ENCODE peak calls at places on chromosomes 4 and X, in eight cellular contexts. L, W, K, C, U, S, V and I are unnamed samples. For H3K9me3, the result is how much of the 10 kb centered on the place peaks cover.

GRCh38 chr4:80202784-80203553 is 5.7 kb downstream of the PRDM8 start:
- DNase-seq in W (peak), K (peak), V (peak), U (no peak), C (peak), S (peak), L (peak), I (no peak)

GRCh38 chr4:46645092-46645491 is 255.2 kb upstream of the GABRA2 start:
- DNase-seq in L (no peak), W (no peak), V (no peak), C (no peak), U (no peak), K (no peak), S (no peak), I (no peak)

GRCh38 chr4:76061977-76062376 is 12.5 kb upstream of the ART3 start:
- DNase-seq in V (no peak), K (no peak), W (no peak), L (no peak), S (no peak), C (no peak), U (no peak), I (no peak)

GRCh38 chrX:63275127-63275526 is 76.0 kb downstream of the SPIN4 start:
- DNase-seq in C (no peak), V (peak), U (peak), K (no peak), L (peak), W (no peak), S (no peak), I (no peak)

GRCh38 chrX:129694805-129695204 is 40.0 kb upstream of the APLN start:
- DNase-seq in K (no peak), C (no peak), S (no peak), W (no peak), V (no peak), U (no peak), L (no peak), I (no peak)

GRCh38 chr4:76234679-76235044 is 16.9 kb upstream of the FAM47E start:
- DNase-seq in V (no peak), W (no peak), K (no peak), S (no peak), U (no peak), C (no peak), L (no peak), I (no peak)

GRCh38 chr4:89307446-89308160 is at the start of gene GPRIN3:
- DNase-seq in W (peak), V (peak), C (peak), L (peak), U (no peak), S (peak), K (peak), I (peak)

GRCh38 chr4:6562931-6563901 is 11.8 kb upstream of the MAN2B2 start:
- DNase-seq in C (peak), V (no peak), K (no peak), L (no peak), W (no peak), U (peak), S (no peak), I (no peak)

GRCh38 chr4:186932196-186932595 is 208.5 kb upstream of the FAT1 start:
- DNase-seq in C (no peak), S (no peak), L (no peak), U (no peak), V (no peak), K (no peak), W (no peak), I (no peak)

GRCh38 chr4:98448923-98449322 is 187.7 kb downstream of the RAP1GDS1 start:
- DNase-seq in W (no peak), C (no peak), U (no peak), S (peak), L (no peak), K (no peak), V (no peak), I (no peak)

GRCh38 chrX:122196338-122196737 is 987.7 kb upstream of the GRIA3 start:
- DNase-seq in L (peak), V (no peak), C (no peak), W (no peak), S (no peak), K (no peak), U (no peak), I (no peak)

GRCh38 chr4:37533286-37534033 is 152.7 kb downstream of the RELL1 start:
- DNase-seq in U (peak), K (no peak), V (no peak), S (no peak), W (no peak), C (no peak), L (no peak), I (no peak)

GRCh38 chrX:123468481-123468880 is 264.4 kb downstream of the THOC2 start:
- DNase-seq in C (no peak), L (no peak), K (no peak), V (no peak), W (no peak), U (no peak), S (no peak), I (no peak)

GRCh38 chr4:184978211-184978610 is 40.1 kb upstream of the HELT start:
- DNase-seq in S (no peak), C (no peak), K (no peak), U (no peak), L (no peak), V (peak), W (no peak), I (no peak)

GRCh38 chr4:57639566-57640328 is 529.6 kb upstream of the IGFBP7 start:
- DNase-seq in W (no peak), L (peak), V (no peak), K (no peak), S (no peak), U (no peak), C (no peak), I (no peak)

GRCh38 chrX:17591741-17592110 is 145.6 kb upstream of the SCML1 start:
- DNase-seq in V (no peak), S (no peak), K (no peak), U (peak), L (no peak), W (no peak), C (no peak), I (no peak)

GRCh38 chr4:141275834-141276233 is 55.1 kb downstream of the ZNF330 start:
- DNase-seq in C (no peak), V (no peak), L (no peak), W (no peak), S (no peak), U (peak), K (no peak), I (no peak)

GRCh38 chr4:136690363-136690762 is 841.9 kb downstream of the PCDH18 start:
- DNase-seq in S (no peak), C (no peak), L (no peak), W (no peak), V (no peak), U (peak), K (no peak), I (no peak)

GRCh38 chrX:130793966-130794365 is 109.0 kb downstream of the ENOX2 start:
- DNase-seq in W (no peak), C (no peak), U (peak), K (no peak), L (no peak), S (no peak), V (peak), I (no peak)

GRCh38 chrX:18640686-18641085 is 31.2 kb downstream of the RS1 start:
- DNase-seq in K (no peak), L (peak), C (no peak), S (no peak), W (no peak), U (no peak), V (no peak), I (no peak)

GRCh38 chr4:132001542-132001941 is 1147.6 kb upstream of the PCDH10 start:
- DNase-seq in W (no peak), K (no peak), S (no peak), U (peak), V (no peak), L (no peak), C (no peak), I (no peak)

GRCh38 chr4:172982151-172982590 is 186.4 kb upstream of the GALNT7 start:
- DNase-seq in C (no peak), S (no peak), U (peak), K (no peak), W (no peak), L (no peak), V (no peak), I (peak)

GRCh38 chrX:68895339-68896250 is 66.8 kb downstream of the EFNB1 start:
- DNase-seq in S (no peak), U (peak), K (no peak), L (no peak), V (peak), W (no peak), C (no peak), I (peak)

GRCh38 chr4:159496248-159496647 is 393.4 kb downstream of the RAPGEF2 start:
- DNase-seq in V (no peak), L (no peak), U (no peak), S (no peak), K (no peak), W (no peak), C (no peak), I (no peak)

GRCh38 chr4:8843597-8843996 is 28.0 kb downstream of the HMX1 start:
- DNase-seq in U (no peak), K (no peak), C (no peak), L (no peak), V (no peak), W (no peak), S (no peak), I (no peak)

GRCh38 chrX:13750812-13751211 is 16.3 kb downstream of the OFD1 start:
- DNase-seq in W (no peak), C (no peak), L (no peak), K (no peak), U (no peak), S (no peak), V (no peak), I (no peak)

GRCh38 chr4:4836044-4836443 is 23.4 kb upstream of the MSX1 start:
- DNase-seq in V (no peak), U (no peak), L (no peak), C (no peak), W (peak), K (no peak), S (no peak), I (no peak)

GRCh38 chr4:150209140-150209829 is 131.0 kb downstream of the DCLK2 start:
- DNase-seq in U (peak), V (peak), C (no peak), L (peak), S (no peak), W (peak), K (no peak), I (peak)

GRCh38 chr4:173666-174314 is 49.5 kb downstream of the ZNF718 start:
- DNase-seq in K (no peak), W (no peak), V (no peak), S (no peak), U (no peak), C (no peak), L (no peak), I (no peak)
- H3K9me3 ChIP-seq in K (under half), W (half or more), V (under half), S (half or more), U (under half), C (half or more), L (under half), I (under half)

GRCh38 chrX:24079405-24079804 is 24.6 kb downstream of the EIF2S3 start:
- DNase-seq in W (no peak), L (no peak), C (no peak), S (no peak), V (no peak), K (no peak), U (no peak), I (no peak)

GRCh38 chrX:24081661-24082154 is 27.0 kb downstream of the EIF2S3 start:
- DNase-seq in W (peak), U (peak), V (peak), S (peak), C (no peak), K (peak), L (peak), I (peak)

GRCh38 chrX:24082446-24082845 is 27.7 kb downstream of the EIF2S3 start:
- DNase-seq in V (no peak), K (no peak), W (no peak), L (no peak), C (no peak), S (no peak), U (no peak), I (no peak)

GRCh38 chrX:24085133-24085532 is 30.4 kb downstream of the EIF2S3 start:
- DNase-seq in W (no peak), U (no peak), K (no peak), S (no peak), L (no peak), C (no peak), V (no peak), I (no peak)

GRCh38 chrX:24080670-24081069 is 25.9 kb downstream of the EIF2S3 start:
- DNase-seq in L (no peak), C (no peak), V (no peak), U (no peak), S (no peak), W (no peak), K (no peak), I (no peak)
- H3K27ac ChIP-seq in L (no peak), C (no peak), V (no peak), U (no peak), S (no peak), W (no peak), K (no peak), I (no peak)

DNA sequence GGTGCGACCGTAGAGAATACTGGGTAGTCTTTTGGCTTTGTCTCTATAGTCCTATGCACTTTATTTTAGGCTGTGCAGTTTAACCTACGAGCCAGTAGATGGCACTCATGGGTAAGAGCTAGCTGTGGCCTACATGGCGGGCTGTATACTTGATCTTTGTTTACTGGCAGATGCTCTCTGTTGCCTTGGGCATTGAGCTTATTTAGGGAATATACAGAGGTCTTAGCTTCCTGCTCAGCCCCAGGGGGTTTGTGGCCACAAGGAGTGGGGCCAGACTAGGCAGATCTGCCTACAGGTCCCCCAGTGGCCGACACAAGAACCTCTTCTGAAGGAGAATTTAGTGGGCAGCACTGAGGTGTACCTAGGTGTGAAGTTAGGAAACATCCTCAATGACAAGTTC is 227.6 kb upstream of the HDX start:
- DNase-seq in K (no peak), L (peak), S (no peak), C (no peak), U (peak), W (no peak), V (peak), I (no peak)
- TF ChIP-seq CTCF in K (no peak), L (peak), S (peak), C (peak), U (peak), W (peak), V (peak), I (peak)

DNA sequence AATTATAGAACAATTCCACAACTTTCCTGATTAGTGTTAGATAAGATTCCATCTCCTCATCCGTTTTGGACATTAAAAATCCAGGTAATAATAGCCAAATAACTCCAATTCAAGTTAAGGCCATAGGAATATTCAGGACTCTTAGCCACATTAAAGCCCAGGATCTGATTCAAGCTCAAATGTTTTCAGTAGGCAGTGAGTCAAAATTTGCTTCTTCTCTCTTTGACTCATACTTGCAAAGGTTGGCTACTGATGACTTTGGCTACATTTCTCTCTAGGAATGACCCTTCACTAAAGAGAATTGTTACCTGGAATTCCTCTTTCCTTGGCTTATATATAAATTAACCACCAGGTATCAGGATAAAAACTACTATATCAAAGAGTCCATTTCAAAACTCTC is 354.9 kb upstream of the HS3ST1 start:
- DNase-seq in S (no peak), U (peak), V (no peak), L (no peak), W (no peak), C (no peak), K (no peak), I (no peak)
- H3K9me3 ChIP-seq in S (under half), U (under half), V (under half), L (under half), W (under half), C (under half), K (under half), I (under half)

DNA sequence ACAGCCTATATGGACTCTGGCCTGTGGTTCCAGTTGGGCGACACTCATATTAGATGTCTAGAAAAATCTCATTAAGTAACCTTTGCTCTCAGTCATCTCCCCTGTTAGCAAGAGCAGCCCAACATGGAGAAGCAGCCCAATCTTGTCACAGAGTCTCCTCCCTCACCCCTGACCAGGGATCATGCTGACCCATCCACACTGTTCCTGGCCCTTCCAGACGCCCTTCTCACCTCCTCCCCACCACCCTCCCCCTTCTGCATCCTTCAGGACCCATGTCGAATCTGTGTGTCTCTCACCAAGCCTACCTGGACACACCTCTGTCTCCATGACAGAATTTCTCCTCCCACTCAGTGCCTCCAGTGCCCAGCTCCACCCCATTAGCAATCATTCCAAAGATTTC is 190.1 kb downstream of the STIM2 start:
- DNase-seq in L (no peak), S (no peak), K (no peak), V (no peak), U (no peak), C (no peak), W (no peak), I (no peak)
- H3K27ac ChIP-seq in L (no peak), S (no peak), K (no peak), V (no peak), U (no peak), C (no peak), W (no peak), I (no peak)

GRCh38 chr4:2714071-2714770 is 41.9 kb downstream of the TNIP2 start:
- DNase-seq in W (no peak), C (no peak), V (peak), U (no peak), L (no peak), K (no peak), S (peak), I (no peak)
- TF ChIP-seq CTCF in W (no peak), C (no peak), V (no peak), U (no peak), L (no peak), K (no peak), S (no peak), I (no peak)

GRCh38 chr4:190018201-190018920 is 8.7 kb downstream of the FRG2 start:
- DNase-seq in C (peak), V (no peak), W (no peak), K (no peak), L (no peak), U (no peak), S (no peak), I (no peak)
- H3K9me3 ChIP-seq in C (under half), V (under half), W (under half), K (under half), L (under half), U (under half), S (under half), I (under half)